ENCODE peak calls at places on chromosomes 2 and 18, in nine cellular contexts. One of them, this sample, is unnamed.

GRCh38 chr2:110101280-110101844 is 14.3 kb downstream of the MALL start:
- DNase-seq in right lobe of liver: peak; percentile 82
- DNase-seq in stomach: peak; percentile 91
- DNase-seq in IMR-90: peak; percentile 100
- DNase-seq in breast epithelium: peak; percentile 89
- DNase-seq in A549: peak; percentile 68
- DNase-seq in NB4: no peak
- DNase-seq in transverse colon: peak; percentile 94
- DNase-seq in H54: peak; percentile 79
- DNase-seq in this sample: peak; percentile 88

GRCh38 chr18:25533088-25533676 is 181.2 kb upstream of the ZNF521 start:
- DNase-seq in right lobe of liver: no peak
- DNase-seq in stomach: no peak
- DNase-seq in IMR-90: no peak
- DNase-seq in breast epithelium: no peak
- DNase-seq in A549: no peak
- DNase-seq in NB4: no peak
- DNase-seq in transverse colon: no peak
- DNase-seq in H54: no peak
- DNase-seq in this sample: no peak

GRCh38 chr2:15980605-15981098 is 40.3 kb downstream of the MYCN start:
- DNase-seq in right lobe of liver: no peak
- DNase-seq in stomach: no peak
- DNase-seq in IMR-90: no peak
- DNase-seq in breast epithelium: no peak
- DNase-seq in A549: no peak
- DNase-seq in NB4: no peak
- DNase-seq in transverse colon: no peak
- DNase-seq in H54: no peak
- DNase-seq in this sample: no peak

GRCh38 chr2:67633212-67633856 is 236.2 kb downstream of the ETAA1 start:
- DNase-seq in right lobe of liver: no peak
- DNase-seq in stomach: no peak
- DNase-seq in IMR-90: no peak
- DNase-seq in breast epithelium: no peak
- DNase-seq in A549: no peak
- DNase-seq in NB4: no peak
- DNase-seq in transverse colon: no peak
- DNase-seq in H54: no peak
- DNase-seq in this sample: peak; percentile 37

GRCh38 chr2:102258386-102259074 is 52.8 kb upstream of the IL1RL1 start:
- DNase-seq in right lobe of liver: no peak
- DNase-seq in stomach: no peak
- DNase-seq in IMR-90: peak; percentile 97
- DNase-seq in breast epithelium: no peak
- DNase-seq in A549: peak; percentile 21
- DNase-seq in NB4: peak; percentile 77
- DNase-seq in transverse colon: no peak
- DNase-seq in H54: peak; percentile 67
- DNase-seq in this sample: no peak

GRCh38 chr18:32771871-32772499 is 838 bp downstream of the KLHL14 start:
- DNase-seq in right lobe of liver: no peak
- DNase-seq in stomach: no peak
- DNase-seq in IMR-90: no peak
- DNase-seq in breast epithelium: no peak
- DNase-seq in A549: no peak
- DNase-seq in NB4: no peak
- DNase-seq in transverse colon: no peak
- DNase-seq in H54: no peak
- DNase-seq in this sample: no peak

GRCh38 chr2:16716051-16716450 is 50.4 kb upstream of the CYRIA start:
- DNase-seq in right lobe of liver: no peak
- DNase-seq in stomach: no peak
- DNase-seq in IMR-90: no peak
- DNase-seq in breast epithelium: no peak
- DNase-seq in A549: no peak
- DNase-seq in NB4: peak; percentile 68
- DNase-seq in transverse colon: no peak
- DNase-seq in H54: no peak
- DNase-seq in this sample: no peak

GRCh38 chr18:36942264-36942663 is 113.3 kb downstream of the KIAA1328 start:
- DNase-seq in right lobe of liver: no peak
- DNase-seq in stomach: no peak
- DNase-seq in IMR-90: peak; percentile 53
- DNase-seq in breast epithelium: no peak
- DNase-seq in A549: peak; percentile 2
- DNase-seq in NB4: peak; percentile 61
- DNase-seq in transverse colon: no peak
- DNase-seq in H54: peak; percentile 6
- DNase-seq in this sample: no peak

GRCh38 chr2:27762951-27763906 is 8.3 kb upstream of the MRPL33 start:
- DNase-seq in right lobe of liver: no peak
- DNase-seq in stomach: no peak
- DNase-seq in IMR-90: peak; percentile 43
- DNase-seq in breast epithelium: no peak
- DNase-seq in A549: no peak
- DNase-seq in NB4: no peak
- DNase-seq in transverse colon: no peak
- DNase-seq in H54: no peak
- DNase-seq in this sample: no peak

GRCh38 chr2:84194906-84195644 is 264.0 kb downstream of the SUCLG1 start:
- DNase-seq in right lobe of liver: no peak
- DNase-seq in stomach: no peak
- DNase-seq in IMR-90: no peak
- DNase-seq in breast epithelium: no peak
- DNase-seq in A549: no peak
- DNase-seq in NB4: no peak
- DNase-seq in transverse colon: no peak
- DNase-seq in H54: no peak
- DNase-seq in this sample: no peak

GRCh38 chr2:1956520-1957289 is 212.4 kb upstream of the PXDN start:
- DNase-seq in right lobe of liver: no peak
- DNase-seq in stomach: no peak
- DNase-seq in IMR-90: no peak
- DNase-seq in breast epithelium: no peak
- DNase-seq in A549: no peak
- DNase-seq in NB4: no peak
- DNase-seq in transverse colon: no peak
- DNase-seq in H54: no peak
- DNase-seq in this sample: no peak

GRCh38 chr2:9797681-9798556 is 45.4 kb upstream of the TAF1B start:
- DNase-seq in right lobe of liver: no peak
- DNase-seq in stomach: no peak
- DNase-seq in IMR-90: no peak
- DNase-seq in breast epithelium: peak; percentile 54
- DNase-seq in A549: no peak
- DNase-seq in NB4: no peak
- DNase-seq in transverse colon: no peak
- DNase-seq in H54: no peak
- DNase-seq in this sample: no peak

GRCh38 chr2:102131564-102131963 is 11.0 kb upstream of the IL1R1 start:
- DNase-seq in right lobe of liver: no peak
- DNase-seq in stomach: no peak
- DNase-seq in IMR-90: no peak
- DNase-seq in breast epithelium: no peak
- DNase-seq in A549: no peak
- DNase-seq in NB4: no peak
- DNase-seq in transverse colon: no peak
- DNase-seq in H54: no peak
- DNase-seq in this sample: no peak

GRCh38 chr2:166563894-166564293 is 69.8 kb upstream of the SCN7A start:
- DNase-seq in right lobe of liver: no peak
- DNase-seq in stomach: no peak
- DNase-seq in IMR-90: no peak
- DNase-seq in breast epithelium: no peak
- DNase-seq in A549: no peak
- DNase-seq in NB4: no peak
- DNase-seq in transverse colon: no peak
- DNase-seq in H54: no peak
- DNase-seq in this sample: no peak

GRCh38 chr2:240962371-240963064 is 35.9 kb upstream of the SNED1 start:
- DNase-seq in right lobe of liver: peak; percentile 83
- DNase-seq in stomach: peak; percentile 26
- DNase-seq in IMR-90: no peak
- DNase-seq in breast epithelium: peak; percentile 54
- DNase-seq in A549: no peak
- DNase-seq in NB4: peak; percentile 38
- DNase-seq in transverse colon: peak; percentile 42
- DNase-seq in H54: no peak
- DNase-seq in this sample: peak; percentile 89

GRCh38 chr2:176110975-176111663 is 4.0 kb downstream of the HOXD11 start:
- DNase-seq in right lobe of liver: no peak
- DNase-seq in stomach: no peak
- DNase-seq in IMR-90: peak; percentile 28
- DNase-seq in breast epithelium: peak; percentile 52
- DNase-seq in A549: peak; percentile 68
- DNase-seq in NB4: peak; percentile 76
- DNase-seq in transverse colon: peak; percentile 69
- DNase-seq in H54: no peak
- DNase-seq in this sample: peak; percentile 76

DNA sequence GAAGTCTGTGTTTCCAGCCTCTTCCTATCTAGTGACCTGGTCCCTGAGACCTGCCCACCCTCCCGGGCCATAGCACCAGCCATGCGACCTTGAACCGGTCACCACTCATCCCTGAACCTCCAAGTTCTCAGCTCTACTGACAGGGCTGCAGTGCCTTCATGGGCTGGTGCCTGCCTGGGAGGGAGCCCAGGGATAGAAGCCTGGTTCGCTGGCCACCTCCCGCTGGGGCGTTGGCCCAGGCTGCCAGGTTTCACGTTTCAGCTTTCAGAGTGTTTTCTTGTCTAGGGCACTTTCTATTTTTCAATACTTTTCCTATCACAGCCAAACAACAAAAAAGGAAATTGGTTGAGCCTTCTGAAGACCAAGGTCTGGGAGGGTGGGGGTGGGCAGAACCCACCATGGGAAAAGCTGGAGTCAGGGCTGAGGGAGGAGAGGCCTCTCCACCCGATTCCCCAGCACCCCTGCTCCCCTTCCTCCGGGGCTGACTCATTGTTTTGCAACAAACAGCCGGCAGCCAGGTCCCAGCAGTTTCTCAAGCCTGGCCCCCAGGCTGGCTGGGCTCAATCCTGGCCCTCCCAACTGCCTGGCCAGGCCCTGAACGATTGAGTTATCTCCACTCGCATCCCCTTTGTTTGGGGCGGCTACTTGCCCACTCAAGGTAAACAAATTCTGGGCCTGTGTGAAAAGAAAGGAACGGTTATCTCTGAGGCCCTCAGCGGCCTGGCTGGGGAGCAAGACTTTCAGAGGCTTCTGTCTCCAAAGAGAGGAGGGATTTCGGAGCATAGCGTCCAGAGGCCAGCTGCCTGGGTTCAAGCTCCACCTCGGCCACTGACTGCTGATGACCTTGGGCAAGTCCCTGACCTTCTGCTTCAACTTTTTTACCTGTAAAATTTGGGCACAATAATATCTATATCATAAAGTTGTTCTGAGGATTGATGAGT is 47.5 kb downstream of the ZFP36L2 start:
- DNase-seq in right lobe of liver: peak; percentile 86
- DNase-seq in stomach: peak; percentile 81
- DNase-seq in IMR-90: peak; percentile 82
- DNase-seq in breast epithelium: peak; percentile 70
- DNase-seq in A549: peak; percentile 89
- DNase-seq in NB4: peak; percentile 98
- DNase-seq in transverse colon: peak; percentile 78
- DNase-seq in H54: peak; percentile 88
- DNase-seq in this sample: peak; percentile 93
- TF ChIP-seq POLR2A in right lobe of liver: peak; percentile 30
- TF ChIP-seq POLR2A in stomach: no peak
- TF ChIP-seq POLR2A in IMR-90: no peak
- TF ChIP-seq POLR2A in breast epithelium: no peak
- TF ChIP-seq POLR2A in A549: no peak
- TF ChIP-seq POLR2A in NB4: peak; percentile 38
- TF ChIP-seq POLR2A in transverse colon: no peak
- TF ChIP-seq POLR2A in H54: no peak
- TF ChIP-seq POLR2A in this sample: no peak

GRCh38 chr2:17753803-17754663 is at the start of the genes GEN1 and SMC6:
- DNase-seq in right lobe of liver: peak; percentile 93
- DNase-seq in stomach: peak; percentile 92
- DNase-seq in IMR-90: peak; percentile 82
- DNase-seq in breast epithelium: peak; percentile 83
- DNase-seq in A549: peak; percentile 85
- DNase-seq in NB4: peak; percentile 97
- DNase-seq in transverse colon: peak; percentile 93
- DNase-seq in H54: peak; percentile 77
- DNase-seq in this sample: peak; percentile 85
- TF ChIP-seq POLR2A in right lobe of liver: no peak
- TF ChIP-seq POLR2A in stomach: no peak
- TF ChIP-seq POLR2A in IMR-90: peak; percentile 54
- TF ChIP-seq POLR2A in breast epithelium: no peak
- TF ChIP-seq POLR2A in A549: no peak
- TF ChIP-seq POLR2A in NB4: peak; percentile 28
- TF ChIP-seq POLR2A in transverse colon: no peak
- TF ChIP-seq POLR2A in H54: no peak
- TF ChIP-seq POLR2A in this sample: no peak

GRCh38 chr2:130353291-130354134 is 2.3 kb upstream of the PTPN18 start:
- DNase-seq in right lobe of liver: no peak
- DNase-seq in stomach: no peak
- DNase-seq in IMR-90: no peak
- DNase-seq in breast epithelium: no peak
- DNase-seq in A549: no peak
- DNase-seq in NB4: no peak
- DNase-seq in transverse colon: no peak
- DNase-seq in H54: no peak
- DNase-seq in this sample: no peak

GRCh38 chr2:130355181-130355577 is 677 bp upstream of the PTPN18 start:
- DNase-seq in right lobe of liver: no peak
- DNase-seq in stomach: no peak
- DNase-seq in IMR-90: no peak
- DNase-seq in breast epithelium: no peak
- DNase-seq in A549: no peak
- DNase-seq in NB4: no peak
- DNase-seq in transverse colon: peak; percentile 37
- DNase-seq in H54: no peak
- DNase-seq in this sample: no peak

GRCh38 chr2:130354135-130354420 is 1.8 kb upstream of the PTPN18 start:
- DNase-seq in right lobe of liver: no peak
- DNase-seq in stomach: no peak
- DNase-seq in IMR-90: no peak
- DNase-seq in breast epithelium: no peak
- DNase-seq in A549: no peak
- DNase-seq in NB4: no peak
- DNase-seq in transverse colon: no peak
- DNase-seq in H54: no peak
- DNase-seq in this sample: no peak

GRCh38 chr2:130357864-130358263 is 2.0 kb downstream of the PTPN18 start:
- DNase-seq in right lobe of liver: no peak
- DNase-seq in stomach: no peak
- DNase-seq in IMR-90: no peak
- DNase-seq in breast epithelium: no peak
- DNase-seq in A549: no peak
- DNase-seq in NB4: no peak
- DNase-seq in transverse colon: no peak
- DNase-seq in H54: no peak
- DNase-seq in this sample: no peak

GRCh38 chr2:130355578-130356431 is at the start of gene PTPN18:
- DNase-seq in right lobe of liver: peak; percentile 96
- DNase-seq in stomach: peak; percentile 94
- DNase-seq in IMR-90: peak; percentile 85
- DNase-seq in breast epithelium: peak; percentile 80
- DNase-seq in A549: peak; percentile 68
- DNase-seq in NB4: peak; percentile 83
- DNase-seq in transverse colon: peak; percentile 92
- DNase-seq in H54: peak; percentile 88
- DNase-seq in this sample: peak; percentile 87
- TF ChIP-seq POLR2A in right lobe of liver: peak; percentile 95
- TF ChIP-seq POLR2A in stomach: no peak
- TF ChIP-seq POLR2A in IMR-90: peak; percentile 72
- TF ChIP-seq POLR2A in breast epithelium: no peak
- TF ChIP-seq POLR2A in A549: peak; percentile 91
- TF ChIP-seq POLR2A in NB4: peak; percentile 88
- TF ChIP-seq POLR2A in transverse colon: peak; percentile 67
- TF ChIP-seq POLR2A in H54: peak; percentile 76
- TF ChIP-seq POLR2A in this sample: peak; percentile 89

GRCh38 chr2:44834656-44835055 is 106.8 kb upstream of the SIX3 start:
- DNase-seq in right lobe of liver: no peak
- DNase-seq in stomach: no peak
- DNase-seq in IMR-90: no peak
- DNase-seq in breast epithelium: no peak
- DNase-seq in A549: no peak
- DNase-seq in NB4: no peak
- DNase-seq in transverse colon: no peak
- DNase-seq in H54: no peak
- DNase-seq in this sample: no peak
- TF ChIP-seq POLR2A in right lobe of liver: no peak
- TF ChIP-seq POLR2A in stomach: no peak
- TF ChIP-seq POLR2A in IMR-90: no peak
- TF ChIP-seq POLR2A in breast epithelium: no peak
- TF ChIP-seq POLR2A in A549: no peak
- TF ChIP-seq POLR2A in NB4: no peak
- TF ChIP-seq POLR2A in transverse colon: no peak
- TF ChIP-seq POLR2A in H54: no peak
- TF ChIP-seq POLR2A in this sample: no peak

This sample was measured in uterus.